ENCODE peak calls at places on chromosomes 1 and 21, in four cellular contexts. Y is kidney, J is left lung, B is aorta. G is an unnamed sample.

GRCh38 chr1:194730304-194730703 is 1543.9 kb upstream of the B3GALT2 start:
- DNase-seq in B (no peak), J (no peak), Y (no peak), G (no peak)

GRCh38 chr1:37945743-37946702 is 830 bp downstream of the INPP5B start:
- DNase-seq in B (peak), J (peak), Y (peak), G (peak)

GRCh38 chr1:80212958-80213357 is 1206.4 kb upstream of the ADGRL4 start:
- DNase-seq in J (no peak), Y (no peak), B (no peak), G (no peak)

GRCh38 chr1:183907106-183907505 is 102.2 kb downstream of the RGL1 start:
- DNase-seq in J (no peak), Y (no peak), B (no peak), G (no peak)

GRCh38 chr1:113976609-113977278 is 2.5 kb upstream of the OLFML3 start:
- DNase-seq in B (no peak), J (no peak), Y (no peak), G (no peak)

GRCh38 chr1:100219879-100220278 is 29.8 kb downstream of the DBT start:
- DNase-seq in Y (no peak), J (no peak), B (no peak), G (no peak)

GRCh38 chr1:96259399-96259798 is 462.2 kb upstream of the PTBP2 start:
- DNase-seq in J (no peak), Y (no peak), B (no peak), G (no peak)

GRCh38 chr1:30807318-30808066 is 49.9 kb upstream of the LAPTM5 start:
- DNase-seq in J (peak), B (no peak), Y (peak), G (no peak)

GRCh38 chr1:240350910-240351331 is 259.2 kb downstream of the FMN2 start:
- DNase-seq in B (no peak), Y (no peak), J (no peak), G (no peak)

GRCh38 chr1:162292422-162292849 is 84.2 kb downstream of the SPATA46 start:
- DNase-seq in B (no peak), J (no peak), Y (no peak), G (no peak)

GRCh38 chr1:210259496-210259895 is 26.9 kb downstream of the SERTAD4 start:
- DNase-seq in J (no peak), Y (no peak), B (no peak), G (no peak)

GRCh38 chr1:15525043-15525958 is 1.3 kb upstream of the CASP9 start:
- DNase-seq in B (peak), Y (peak), J (peak), G (peak)

GRCh38 chr1:21607549-21608529 is 61.3 kb downstream of the RAP1GAP start:
- DNase-seq in Y (peak), B (peak), J (peak), G (peak)

GRCh38 chr1:192809286-192810252 is 730 bp downstream of the RGS2 start:
- DNase-seq in J (peak), Y (no peak), B (peak), G (peak)

GRCh38 chr21:35927262-35927661 is 133.1 kb downstream of the SETD4 start:
- DNase-seq in B (no peak), Y (no peak), J (no peak), G (no peak)

GRCh38 chr1:33099290-33100118 is 18.6 kb downstream of the AZIN2 start:
- DNase-seq in Y (peak), B (peak), J (no peak), G (peak)

GRCh38 chr1:192100686-192101468 is 57.4 kb upstream of the RGS18 start:
- DNase-seq in Y (no peak), J (no peak), B (no peak), G (no peak)

GRCh38 chr1:227396539-227397355 is 78.5 kb upstream of the CDC42BPA start:
- DNase-seq in J (no peak), Y (no peak), B (no peak), G (no peak)

GRCh38 chr1:28132110-28132897 is 43.9 kb upstream of the EYA3 start:
- DNase-seq in J (no peak), B (no peak), Y (no peak), G (no peak)

GRCh38 chr1:44723064-44723463 is 7.9 kb downstream of the RNU5D-1 start:
- DNase-seq in B (no peak), J (no peak), Y (no peak), G (no peak)

GRCh38 chr1:208178091-208178529 is 66.1 kb downstream of the PLXNA2 start:
- DNase-seq in Y (no peak), B (no peak), J (no peak), G (no peak)

GRCh38 chr1:207713529-207713928 is 38.3 kb upstream of the CD46 start:
- DNase-seq in J (no peak), B (no peak), Y (peak), G (no peak)

GRCh38 chr21:41713495-41714281 is 53.2 kb downstream of the RIPK4 start:
- DNase-seq in B (no peak), Y (peak), J (no peak), G (no peak)

GRCh38 chr1:43565600-43566360 is 35.1 kb downstream of the PTPRF start:
- DNase-seq in Y (peak), J (peak), B (peak), G (no peak)

GRCh38 chr1:38194486-38194885 is 147.9 kb upstream of the POU3F1 start:
- DNase-seq in Y (no peak), J (peak), B (no peak), G (no peak)

GRCh38 chr1:65921461-65921860 is 128.8 kb downstream of the PDE4B start:
- DNase-seq in Y (no peak), B (no peak), J (no peak), G (no peak)

GRCh38 chr1:118075116-118075515 is 109.9 kb downstream of the SPAG17 start:
- DNase-seq in J (no peak), Y (no peak), B (no peak), G (no peak)

GRCh38 chr1:34188418-34188817 is 11.7 kb downstream of the C1orf94 start:
- DNase-seq in Y (no peak), J (no peak), B (no peak), G (no peak)

GRCh38 chr1:175877939-175878730 is 134.7 kb upstream of the TNR start:
- DNase-seq in B (peak), Y (no peak), J (no peak), G (no peak)

GRCh38 chr1:204443871-204444581 is 32.4 kb upstream of the PPP1R15B start:
- DNase-seq in B (no peak), J (no peak), Y (no peak), G (no peak)

GRCh38 chr1:220710333-220710732 is 20.2 kb downstream of the C1orf115 start:
- DNase-seq in J (no peak), Y (no peak), B (no peak), G (no peak)
- H3K27ac ChIP-seq in J (no peak), Y (no peak), B (no peak), G (no peak)

GRCh38 chr1:62071695-62072094 is 123.0 kb upstream of the L1TD1 start:
- DNase-seq in J (no peak), B (no peak), Y (no peak), G (no peak)
- H3K27ac ChIP-seq in J (no peak), B (no peak), Y (no peak), G (no peak)

DNA sequence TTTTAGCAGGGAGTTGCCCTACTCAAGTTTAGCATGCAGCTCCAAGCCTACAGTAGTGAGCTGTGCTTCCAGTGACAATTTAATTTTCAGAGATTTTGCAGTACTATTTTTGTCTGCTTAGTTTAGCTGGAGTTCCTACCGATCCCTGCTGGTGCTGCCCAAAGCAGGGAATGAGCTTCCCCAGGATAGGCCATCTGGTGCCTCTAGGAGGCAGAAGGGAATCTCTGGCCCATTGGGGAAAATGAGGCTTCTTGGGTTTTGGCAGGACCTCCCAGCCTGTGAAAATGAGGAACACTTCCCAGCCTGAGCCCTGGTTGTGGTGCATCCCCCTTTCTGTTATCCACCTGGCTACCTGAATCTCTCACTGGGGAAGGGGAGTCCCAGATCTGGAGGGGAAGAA is 149.2 kb downstream of the RASAL2 start:
- DNase-seq in B (no peak), Y (no peak), J (no peak), G (no peak)
- H3K27ac ChIP-seq in B (no peak), Y (no peak), J (no peak), G (no peak)

DNA sequence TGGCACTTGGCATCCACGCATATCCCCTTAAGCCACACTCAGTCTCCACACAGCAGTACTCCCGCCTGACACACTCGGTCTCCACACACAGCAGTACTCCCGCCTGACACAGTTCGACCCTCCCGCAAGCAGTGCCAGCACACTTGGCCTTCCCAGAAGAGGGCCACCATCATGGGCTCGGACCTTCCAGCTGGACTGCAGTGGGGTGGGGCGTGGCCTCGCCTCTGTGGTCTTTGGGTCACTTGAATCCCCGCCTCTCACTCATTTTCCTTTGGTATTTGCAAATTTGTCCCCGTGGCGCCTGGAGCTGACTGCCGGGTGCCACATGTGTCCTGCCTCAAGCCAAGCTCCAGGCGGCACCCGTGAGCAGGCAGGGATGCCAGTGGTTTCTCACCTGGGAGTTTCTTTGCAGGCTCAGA is 63.7 kb downstream of the FAAP20 start:
- DNase-seq in B (peak), J (peak), Y (peak), G (no peak)
- H3K27ac ChIP-seq in B (no peak), J (no peak), Y (no peak), G (no peak)

GRCh38 chr1:161084205-161084988 is 5.0 kb downstream of the NECTIN4 start:
- DNase-seq in B (no peak), Y (no peak), J (no peak), G (no peak)
- H3K27ac ChIP-seq in B (no peak), Y (no peak), J (peak), G (peak)

DNA sequence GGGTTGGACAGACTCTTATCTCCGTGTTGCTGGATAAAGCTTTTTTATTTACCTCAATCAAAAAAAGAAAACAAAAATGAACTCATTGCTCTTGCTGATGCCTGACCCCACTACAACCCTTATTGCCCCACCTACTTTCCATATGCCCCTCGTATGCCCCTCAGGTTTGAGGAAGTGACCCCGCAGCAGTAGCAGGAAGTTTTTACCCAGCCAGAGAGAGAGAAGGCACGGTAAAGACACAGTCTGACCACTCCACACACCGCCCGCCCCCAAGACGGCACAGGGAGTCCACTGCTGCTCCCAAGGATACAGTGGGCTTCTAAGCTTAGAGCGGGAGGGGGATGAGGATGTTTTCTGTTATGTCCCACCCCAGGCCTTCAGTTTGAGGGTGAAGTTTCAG is 9.8 kb downstream of the PLEKHO1 start:
- DNase-seq in B (no peak), J (peak), Y (peak), G (no peak)
- H3K27ac ChIP-seq in B (no peak), J (peak), Y (no peak), G (peak)

GRCh38 chr1:243287128-243287470 is 31.3 kb downstream of the SDCCAG8 start:
- DNase-seq in Y (no peak), B (no peak), J (no peak), G (no peak)
- H3K27ac ChIP-seq in Y (no peak), B (no peak), J (peak), G (peak)

G was measured in tibial nerve.